ENCODE peak calls at places on chromosome 15, in five cellular contexts. One of them, this sample, is unnamed.

GRCh38 chr15:58549013-58549779 is 117.4 kb downstream of the LIPC start:
- DNase-seq in trophoblast cell: peak
- DNase-seq in IMR-90: peak
- DNase-seq in H1: no peak
- DNase-seq in neuronal stem cell: no peak
- DNase-seq in this sample: no peak

GRCh38 chr15:70056091-70056680 is 41.5 kb downstream of the TLE3 start:
- DNase-seq in trophoblast cell: no peak
- DNase-seq in IMR-90: no peak
- DNase-seq in H1: no peak
- DNase-seq in neuronal stem cell: no peak
- DNase-seq in this sample: no peak

GRCh38 chr15:79978694-79979519 is 7.9 kb upstream of the BCL2A1 start:
- DNase-seq in trophoblast cell: no peak
- DNase-seq in IMR-90: peak
- DNase-seq in H1: no peak
- DNase-seq in neuronal stem cell: no peak
- DNase-seq in this sample: no peak

GRCh38 chr15:33086500-33087141 is 107.9 kb downstream of the FMN1 start:
- DNase-seq in trophoblast cell: no peak
- DNase-seq in IMR-90: peak
- DNase-seq in H1: no peak
- DNase-seq in neuronal stem cell: no peak
- DNase-seq in this sample: no peak

GRCh38 chr15:80788536-80788935 is 9.4 kb downstream of the CEMIP start:
- DNase-seq in trophoblast cell: no peak
- DNase-seq in IMR-90: peak
- DNase-seq in H1: no peak
- DNase-seq in neuronal stem cell: no peak
- DNase-seq in this sample: no peak

GRCh38 chr15:49415171-49415570 is 7.9 kb upstream of the FGF7 start:
- DNase-seq in trophoblast cell: no peak
- DNase-seq in IMR-90: no peak
- DNase-seq in H1: no peak
- DNase-seq in neuronal stem cell: no peak
- DNase-seq in this sample: no peak

GRCh38 chr15:74833376-74834107 is 7.1 kb downstream of the CPLX3 start:
- DNase-seq in trophoblast cell: no peak
- DNase-seq in IMR-90: no peak
- DNase-seq in H1: no peak
- DNase-seq in neuronal stem cell: no peak
- DNase-seq in this sample: no peak

GRCh38 chr15:69919816-69920215 is 177.9 kb downstream of the TLE3 start:
- DNase-seq in trophoblast cell: no peak
- DNase-seq in IMR-90: no peak
- DNase-seq in H1: no peak
- DNase-seq in neuronal stem cell: peak
- DNase-seq in this sample: peak

GRCh38 chr15:76988874-76989780 is 5.8 kb upstream of the PSTPIP1 start:
- DNase-seq in trophoblast cell: no peak
- DNase-seq in IMR-90: no peak
- DNase-seq in H1: no peak
- DNase-seq in neuronal stem cell: no peak
- DNase-seq in this sample: no peak

GRCh38 chr15:63600001-63600645 is 2.9 kb downstream of the FBXL22 start:
- DNase-seq in trophoblast cell: no peak
- DNase-seq in IMR-90: no peak
- DNase-seq in H1: no peak
- DNase-seq in neuronal stem cell: peak
- DNase-seq in this sample: peak

GRCh38 chr15:31403606-31404005 is 77.0 kb downstream of the KLF13 start:
- DNase-seq in trophoblast cell: no peak
- DNase-seq in IMR-90: peak
- DNase-seq in H1: no peak
- DNase-seq in neuronal stem cell: no peak
- DNase-seq in this sample: no peak

GRCh38 chr15:63367390-63367789 is 14.3 kb downstream of the CA12 start:
- DNase-seq in trophoblast cell: no peak
- DNase-seq in IMR-90: no peak
- DNase-seq in H1: no peak
- DNase-seq in neuronal stem cell: no peak
- DNase-seq in this sample: no peak

GRCh38 chr15:39336926-39337325 is 244.0 kb upstream of the THBS1 start:
- DNase-seq in trophoblast cell: no peak
- DNase-seq in IMR-90: no peak
- DNase-seq in H1: no peak
- DNase-seq in neuronal stem cell: no peak
- DNase-seq in this sample: no peak

GRCh38 chr15:55282284-55282833 is 7.3 kb downstream of the RAB27A start:
- DNase-seq in trophoblast cell: no peak
- DNase-seq in IMR-90: peak
- DNase-seq in H1: no peak
- DNase-seq in neuronal stem cell: no peak
- DNase-seq in this sample: no peak

GRCh38 chr15:51104512-51104911 is 9.8 kb upstream of the TNFAIP8L3 start:
- DNase-seq in trophoblast cell: no peak
- DNase-seq in IMR-90: peak
- DNase-seq in H1: no peak
- DNase-seq in neuronal stem cell: no peak
- DNase-seq in this sample: no peak

GRCh38 chr15:39145854-39146253 is 435.0 kb upstream of the THBS1 start:
- DNase-seq in trophoblast cell: no peak
- DNase-seq in IMR-90: peak
- DNase-seq in H1: no peak
- DNase-seq in neuronal stem cell: no peak
- DNase-seq in this sample: no peak

GRCh38 chr15:51318382-51319150 is 19.8 kb downstream of the CYP19A1 start:
- DNase-seq in trophoblast cell: peak
- DNase-seq in IMR-90: no peak
- DNase-seq in H1: no peak
- DNase-seq in neuronal stem cell: no peak
- DNase-seq in this sample: no peak

GRCh38 chr15:63945005-63945788 is 101.1 kb downstream of the DAPK2 start:
- DNase-seq in trophoblast cell: peak
- DNase-seq in IMR-90: peak
- DNase-seq in H1: no peak
- DNase-seq in neuronal stem cell: peak
- DNase-seq in this sample: peak

GRCh38 chr15:37219211-37219701 is 118.9 kb upstream of the MEIS2 start:
- DNase-seq in trophoblast cell: no peak
- DNase-seq in IMR-90: no peak
- DNase-seq in H1: no peak
- DNase-seq in neuronal stem cell: no peak
- DNase-seq in this sample: no peak

GRCh38 chr15:49297584-49297983 is 125.5 kb upstream of the FGF7 start:
- DNase-seq in trophoblast cell: no peak
- DNase-seq in IMR-90: no peak
- DNase-seq in H1: no peak
- DNase-seq in neuronal stem cell: no peak
- DNase-seq in this sample: no peak

GRCh38 chr15:63189955-63190691 is 717 bp downstream of the RAB8B start:
- DNase-seq in trophoblast cell: no peak
- DNase-seq in IMR-90: no peak
- DNase-seq in H1: no peak
- DNase-seq in neuronal stem cell: no peak
- DNase-seq in this sample: no peak

GRCh38 chr15:45136378-45136764 is 6.6 kb downstream of the DUOX1 start:
- DNase-seq in trophoblast cell: no peak
- DNase-seq in IMR-90: no peak
- DNase-seq in H1: no peak
- DNase-seq in neuronal stem cell: no peak
- DNase-seq in this sample: peak

DNA sequence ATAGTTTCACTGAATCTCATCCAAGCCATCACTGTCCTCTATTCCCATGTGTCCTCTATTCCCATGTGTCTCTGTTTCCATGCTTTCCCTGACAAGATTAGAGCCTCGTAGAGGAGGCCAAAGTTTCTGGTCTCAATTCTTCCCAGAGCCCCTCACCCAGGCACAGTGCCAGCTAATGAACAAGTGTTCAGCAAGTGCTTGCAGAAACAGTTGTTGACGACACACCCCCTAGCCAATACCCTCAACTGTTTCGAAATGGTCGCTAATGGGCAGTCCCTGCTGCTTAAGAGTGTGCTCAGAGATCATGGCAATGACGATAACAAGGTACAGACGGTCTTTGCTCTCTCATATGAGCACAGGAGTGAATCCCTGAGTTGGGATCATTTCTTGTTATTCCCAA is 73.4 kb downstream of the FAM174B start:
- DNase-seq in trophoblast cell: no peak
- DNase-seq in IMR-90: no peak
- DNase-seq in H1: no peak
- DNase-seq in neuronal stem cell: no peak
- DNase-seq in this sample: no peak
- H3K4ac ChIP-seq in trophoblast cell: no peak
- H3K4ac ChIP-seq in IMR-90: no peak
- H3K4ac ChIP-seq in H1: no peak
- H3K4ac ChIP-seq in neuronal stem cell: no peak
- H3K4ac ChIP-seq in this sample: no peak

GRCh38 chr15:71117906-71118305 is 2.6 kb downstream of the THSD4 start:
- DNase-seq in trophoblast cell: no peak
- DNase-seq in IMR-90: no peak
- DNase-seq in H1: no peak
- DNase-seq in neuronal stem cell: no peak
- DNase-seq in this sample: no peak

GRCh38 chr15:71118345-71118744 is 3.1 kb downstream of the THSD4 start:
- DNase-seq in trophoblast cell: no peak
- DNase-seq in IMR-90: no peak
- DNase-seq in H1: no peak
- DNase-seq in neuronal stem cell: no peak
- DNase-seq in this sample: no peak

GRCh38 chr15:71115567-71116351 is 488 bp downstream of the THSD4 start:
- DNase-seq in trophoblast cell: peak
- DNase-seq in IMR-90: peak
- DNase-seq in H1: no peak
- DNase-seq in neuronal stem cell: no peak
- DNase-seq in this sample: peak

GRCh38 chr15:71116366-71116765 is 1.1 kb downstream of the THSD4 start:
- DNase-seq in trophoblast cell: no peak
- DNase-seq in IMR-90: peak
- DNase-seq in H1: no peak
- DNase-seq in neuronal stem cell: no peak
- DNase-seq in this sample: no peak

DNA sequence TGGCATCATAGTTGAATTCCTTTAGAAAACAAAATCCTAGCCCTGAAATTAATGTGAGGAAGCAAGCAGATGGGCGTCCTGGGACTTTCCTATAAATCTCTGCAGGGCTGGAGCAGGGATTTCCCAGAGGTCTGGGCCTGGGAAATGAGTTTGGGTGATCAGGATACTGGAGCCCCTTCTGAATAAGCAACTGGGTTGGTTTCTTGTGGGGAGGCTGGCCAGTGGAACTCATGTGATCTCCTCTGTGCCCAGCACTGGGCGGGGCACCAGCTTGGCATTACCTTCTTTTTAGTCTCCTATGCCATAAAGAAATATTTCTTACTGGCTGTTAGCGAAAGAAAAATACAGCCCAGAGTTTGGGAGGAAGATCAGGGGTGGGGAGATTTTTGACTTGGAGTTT is 1.7 kb downstream of the THSD4 start:
- DNase-seq in trophoblast cell: no peak
- DNase-seq in IMR-90: no peak
- DNase-seq in H1: no peak
- DNase-seq in neuronal stem cell: no peak
- DNase-seq in this sample: no peak
- H3K27ac ChIP-seq in trophoblast cell: no peak
- H3K27ac ChIP-seq in IMR-90: peak
- H3K27ac ChIP-seq in H1: no peak
- H3K27ac ChIP-seq in neuronal stem cell: no peak
- H3K27ac ChIP-seq in this sample: no peak

DNA sequence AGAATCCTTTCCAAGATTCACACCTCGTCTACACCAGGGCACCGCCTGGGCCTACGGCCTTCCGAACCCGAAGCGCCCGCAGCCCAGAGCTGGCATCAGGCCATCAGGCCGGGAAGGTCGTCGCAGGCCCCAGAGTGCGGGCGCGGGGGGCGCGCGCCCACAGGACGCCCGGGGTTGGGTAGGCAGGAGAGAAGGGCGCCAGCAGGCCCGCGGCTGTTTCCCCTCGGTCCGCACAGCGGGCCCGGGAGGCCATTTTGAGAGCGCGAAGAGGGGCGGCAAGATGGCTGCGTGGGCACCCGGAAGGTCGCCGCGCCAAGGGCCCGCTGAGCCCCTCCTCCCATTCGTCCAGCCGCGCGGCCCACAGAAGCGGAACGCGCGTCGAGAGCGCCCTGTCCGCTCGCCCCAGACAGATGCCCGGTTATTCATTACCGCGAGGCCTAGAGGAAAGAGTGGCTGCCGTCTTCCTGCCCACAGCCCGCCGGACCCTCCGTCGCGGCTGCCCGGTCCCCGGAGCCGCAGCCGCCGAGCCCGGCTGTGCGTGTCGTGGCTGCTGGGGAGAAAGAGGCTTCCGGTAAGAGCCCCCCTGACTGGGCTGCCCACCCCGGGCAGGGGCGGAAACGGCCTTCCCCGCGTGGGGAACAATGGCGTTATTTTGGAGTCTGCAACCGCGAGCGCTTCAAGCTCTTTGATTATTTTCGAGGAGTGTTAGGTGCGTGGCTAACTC is 44.2 kb upstream of the POLG start:
- DNase-seq in trophoblast cell: no peak
- DNase-seq in IMR-90: no peak
- DNase-seq in H1: no peak
- DNase-seq in neuronal stem cell: no peak
- DNase-seq in this sample: no peak
- H3K4ac ChIP-seq in trophoblast cell: no peak
- H3K4ac ChIP-seq in IMR-90: no peak
- H3K4ac ChIP-seq in H1: no peak
- H3K4ac ChIP-seq in neuronal stem cell: no peak
- H3K4ac ChIP-seq in this sample: no peak

GRCh38 chr15:78071378-78071777 is 6.1 kb downstream of the TBC1D2B start:
- DNase-seq in trophoblast cell: no peak
- DNase-seq in IMR-90: no peak
- DNase-seq in H1: no peak
- DNase-seq in neuronal stem cell: no peak
- DNase-seq in this sample: no peak

GRCh38 chr15:78070049-78070698 is 7.3 kb downstream of the TBC1D2B start:
- DNase-seq in trophoblast cell: no peak
- DNase-seq in IMR-90: no peak
- DNase-seq in H1: no peak
- DNase-seq in neuronal stem cell: no peak
- DNase-seq in this sample: no peak

GRCh38 chr15:78067328-78068241 is 9.9 kb downstream of the TBC1D2B start:
- DNase-seq in trophoblast cell: no peak
- DNase-seq in IMR-90: no peak
- DNase-seq in H1: no peak
- DNase-seq in neuronal stem cell: no peak
- DNase-seq in this sample: no peak

GRCh38 chr15:78069630-78070029 is 7.9 kb downstream of the TBC1D2B start:
- DNase-seq in trophoblast cell: peak
- DNase-seq in IMR-90: no peak
- DNase-seq in H1: no peak
- DNase-seq in neuronal stem cell: no peak
- DNase-seq in this sample: no peak

DNA sequence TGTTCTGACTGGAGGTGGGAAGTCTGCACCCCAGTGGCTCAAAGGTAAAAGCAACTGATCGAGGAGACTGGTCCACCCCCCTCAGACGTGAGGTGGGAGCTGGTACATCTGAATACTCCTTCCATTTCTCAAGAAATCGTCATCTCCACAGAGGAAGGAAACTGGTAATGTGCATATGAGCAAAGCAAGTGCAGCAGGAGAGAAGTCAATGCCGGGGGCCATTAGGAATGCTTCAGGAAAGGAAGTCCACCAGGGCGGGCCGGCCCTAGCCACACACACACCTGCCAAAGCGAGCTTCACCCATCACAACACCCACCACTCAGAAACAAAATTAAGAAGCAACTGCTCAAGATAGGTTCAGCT is 8.5 kb downstream of the TBC1D2B start:
- DNase-seq in trophoblast cell: no peak
- DNase-seq in IMR-90: no peak
- DNase-seq in H1: no peak
- DNase-seq in neuronal stem cell: no peak
- DNase-seq in this sample: no peak
- H3K27ac ChIP-seq in trophoblast cell: no peak
- H3K27ac ChIP-seq in IMR-90: peak
- H3K27ac ChIP-seq in H1: no peak
- H3K27ac ChIP-seq in neuronal stem cell: no peak
- H3K27ac ChIP-seq in this sample: no peak

This sample was measured in H9.